ENCODE peak calls at places on chromosome 6, in five cellular contexts. O is substantia nigra, T is KG1, R is aorta, I is lower leg skin. G is an unnamed sample.

GRCh38 chr6:41723178-41723935 is 12.1 kb downstream of the TFEB start:
- DNase-seq in I (peak), R (peak), O (no peak), T (no peak), G (peak)

GRCh38 chr6:4732691-4733315 is 43.4 kb upstream of the CDYL start:
- DNase-seq in T (no peak), O (no peak), R (peak), I (peak), G (no peak)

GRCh38 chr6:93721386-93722048 is 302.2 kb upstream of the EPHA7 start:
- DNase-seq in R (no peak), O (no peak), I (no peak), T (no peak), G (peak)

GRCh38 chr6:12001004-12001705 is 11.0 kb upstream of the HIVEP1 start:
- DNase-seq in O (no peak), R (no peak), I (peak), T (no peak), G (no peak)

GRCh38 chr6:159103396-159104162 is 58.8 kb upstream of the TAGAP start:
- DNase-seq in T (no peak), R (no peak), I (no peak), O (no peak), G (no peak)

GRCh38 chr6:146028250-146028789 is 542 bp upstream of the GRM1 start:
- DNase-seq in T (peak), R (peak), I (no peak), O (no peak), G (peak)

GRCh38 chr6:164040994-164041393 is 626.5 kb downstream of the QKI start:
- DNase-seq in T (no peak), O (no peak), I (no peak), R (no peak), G (no peak)

GRCh38 chr6:145310116-145310515 is 425.2 kb downstream of the EPM2A start:
- DNase-seq in O (no peak), I (no peak), R (no peak), T (no peak), G (no peak)

GRCh38 chr6:159451051-159451450 is 242.0 kb downstream of the SOD2 start:
- DNase-seq in O (no peak), I (no peak), T (no peak), R (no peak), G (no peak)

GRCh38 chr6:145238787-145239186 is 496.5 kb downstream of the EPM2A start:
- DNase-seq in O (no peak), T (no peak), R (no peak), I (no peak), G (no peak)

GRCh38 chr6:166167801-166168615 is at the start of gene TBXT:
- DNase-seq in R (no peak), O (no peak), T (no peak), I (no peak), G (no peak)

GRCh38 chr6:154974485-154975149 is 20.5 kb upstream of the TIAM2 start:
- DNase-seq in T (no peak), I (no peak), O (no peak), R (no peak), G (no peak)

GRCh38 chr6:111482236-111482958 is 621 bp downstream of the REV3L start:
- DNase-seq in I (peak), O (peak), R (peak), T (no peak), G (peak)

GRCh38 chr6:88626460-88626859 is 337.0 kb downstream of the RNGTT start:
- DNase-seq in O (no peak), R (no peak), I (no peak), T (no peak), G (no peak)

GRCh38 chr6:121849477-121849876 is 414.0 kb downstream of the GJA1 start:
- DNase-seq in R (no peak), O (no peak), I (peak), T (peak), G (peak)

GRCh38 chr6:82507112-82507511 is 143.5 kb downstream of the TPBG start:
- DNase-seq in T (no peak), I (no peak), R (no peak), O (no peak), G (no peak)

GRCh38 chr6:50467931-50468330 is 245.4 kb upstream of the TFAP2D start:
- DNase-seq in T (no peak), I (no peak), O (no peak), R (no peak), G (peak)

GRCh38 chr6:7512320-7512719 is 29.2 kb upstream of the DSP start:
- DNase-seq in O (no peak), T (no peak), I (no peak), R (no peak), G (no peak)

GRCh38 chr6:111642463-111643158 is 36.9 kb upstream of the TRAF3IP2 start:
- DNase-seq in T (peak), R (no peak), I (no peak), O (no peak), G (peak)

GRCh38 chr6:35722121-35722761 is 14.6 kb upstream of the ARMC12 start:
- DNase-seq in R (no peak), I (no peak), O (no peak), T (no peak), G (no peak)

GRCh38 chr6:145036848-145037567 is 698.3 kb downstream of the EPM2A start:
- DNase-seq in I (no peak), O (no peak), T (no peak), R (no peak), G (no peak)

G was measured in SK-N-DZ.